ENCODE peak calls at places on chromosome 11, in eight cellular contexts. U is lower lobe of right lung, B is K562, W is esophagus squamous epithelium, M is transverse colon, P is tibial artery, H is IMR-90, S is heart right ventricle. V is an unnamed sample.

GRCh38 chr11:27563201-27563600 is 56.6 kb upstream of the LIN7C start:
- DNase-seq in U (no peak), B (no peak), W (no peak), M (no peak), P (no peak), H (peak; percentile 78), S (no peak), V (no peak)

GRCh38 chr11:121550247-121551132 is 97.7 kb upstream of the SORL1-AS1 start:
- DNase-seq in U (no peak), B (no peak), W (no peak), M (no peak), P (no peak), H (peak; percentile 1), S (no peak), V (no peak)

GRCh38 chr11:31641477-31642062 is 132.0 kb downstream of the ELP4 start:
- DNase-seq in U (no peak), B (peak; percentile 20), W (no peak), M (peak; percentile 8), P (no peak), H (peak; percentile 36), S (peak; percentile 4), V (no peak)

GRCh38 chr11:83521647-83522596 is 235.8 kb upstream of the CCDC90B start:
- DNase-seq in U (no peak), B (no peak), W (no peak), M (no peak), P (no peak), H (peak; percentile 31), S (no peak), V (no peak)

GRCh38 chr11:123603666-123604065 is 50.8 kb downstream of the SCN3B start:
- DNase-seq in U (no peak), B (no peak), W (no peak), M (no peak), P (no peak), H (no peak), S (no peak), V (no peak)

GRCh38 chr11:76371170-76371569 is 9.8 kb downstream of the THAP12 start:
- DNase-seq in U (no peak), B (no peak), W (no peak), M (no peak), P (no peak), H (peak; percentile 94), S (no peak), V (no peak)

GRCh38 chr11:107276057-107276456 is 181.6 kb downstream of the CWF19L2 start:
- DNase-seq in U (no peak), B (no peak), W (no peak), M (no peak), P (no peak), H (no peak), S (no peak), V (no peak)

GRCh38 chr11:59787816-59788215 is 22.8 kb downstream of the MRPL16 start:
- DNase-seq in U (no peak), B (no peak), W (no peak), M (no peak), P (no peak), H (peak; percentile 73), S (no peak), V (no peak)

GRCh38 chr11:33700425-33701271 is at the start of gene C11orf91:
- DNase-seq in U (peak; percentile 97), B (peak; percentile 98), W (peak; percentile 90), M (peak; percentile 98), P (peak; percentile 94), H (peak; percentile 94), S (peak; percentile 98), V (peak; percentile 99)

GRCh38 chr11:114586797-114587196 is 8.8 kb downstream of the NXPE4 start:
- DNase-seq in U (no peak), B (no peak), W (no peak), M (no peak), P (no peak), H (peak; percentile 10), S (no peak), V (no peak)

GRCh38 chr11:15769203-15769602 is 587.1 kb downstream of the SOX6 start:
- DNase-seq in U (no peak), B (no peak), W (no peak), M (peak; percentile 73), P (no peak), H (no peak), S (no peak), V (no peak)

GRCh38 chr11:118652681-118653181 is 26.7 kb downstream of the TREH start:
- DNase-seq in U (no peak), B (no peak), W (no peak), M (no peak), P (no peak), H (no peak), S (no peak), V (no peak)
- H3K36me3 ChIP-seq in U (peaks cover 93% of the 10 kb centered on the region), B (peaks cover 31% of the 10 kb centered on the region), W (no peaks in the 10 kb centered on the region), M (peaks cover 16% of the 10 kb centered on the region), P (peaks cover 94% of the 10 kb centered on the region), H (peaks cover 82% of the 10 kb centered on the region), S (peaks cover 99% of the 10 kb centered on the region), V (peaks cover 5% of the 10 kb centered on the region)

GRCh38 chr11:116991491-116991890 is 106.7 kb downstream of the SIK3 start:
- DNase-seq in U (no peak), B (no peak), W (no peak), M (no peak), P (no peak), H (no peak), S (no peak), V (no peak)
- H3K4me1 ChIP-seq in U (peaks cover 28% of the 10 kb centered on the region), B (peaks cover 10% of the 10 kb centered on the region), W (peaks cover 26% of the 10 kb centered on the region), M (peaks cover 22% of the 10 kb centered on the region), P (peaks cover 47% of the 10 kb centered on the region), H (peaks cover 4% of the 10 kb centered on the region), S (peaks cover 60% of the 10 kb centered on the region), V (peaks cover 3% of the 10 kb centered on the region)

DNA sequence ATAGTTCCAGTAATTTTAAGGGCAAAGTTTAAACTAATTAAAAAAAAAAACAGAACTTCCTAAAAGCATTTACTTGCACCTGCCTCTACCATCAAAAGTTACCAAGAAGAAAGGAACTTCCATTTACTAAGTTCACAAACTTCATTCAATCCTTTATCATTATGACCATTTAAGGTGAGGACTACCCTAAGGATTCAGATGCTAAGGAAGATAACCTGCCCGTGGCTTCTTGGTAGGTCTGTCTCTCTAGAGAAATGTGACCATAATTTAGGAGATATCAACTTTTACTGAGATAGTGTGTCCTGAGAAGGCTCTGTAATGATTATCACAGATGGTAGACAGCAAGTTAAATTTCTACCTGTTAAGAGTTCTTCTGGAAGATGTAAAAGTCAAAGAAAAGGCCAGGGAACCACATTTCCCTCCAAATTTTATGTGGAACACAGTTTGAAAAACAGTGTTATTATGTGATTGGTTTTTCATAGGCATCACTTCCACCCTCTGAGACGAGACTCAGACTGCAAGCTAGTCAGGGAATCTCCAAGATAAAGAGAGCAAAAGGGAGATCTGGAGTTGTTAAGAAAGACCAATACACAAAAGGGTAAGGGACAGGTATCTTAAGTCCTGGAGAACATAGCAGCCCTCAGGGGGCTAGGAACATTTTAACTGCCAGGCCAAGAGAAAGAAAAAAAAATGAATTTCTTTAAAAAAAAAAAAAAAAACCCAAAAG is 44.9 kb downstream of the CELF1 start:
- DNase-seq in U (no peak), B (peak; percentile 36), W (no peak), M (no peak), P (no peak), H (no peak), S (no peak), V (no peak)
- H3K27ac ChIP-seq in U (peak overlapping the region; percentile 1), B (no peak overlapping the region), W (no peak overlapping the region), M (no peak overlapping the region), P (peak overlapping the region; percentile 44), H (no peak overlapping the region), S (peak overlapping the region; percentile 44), V (no peak overlapping the region)

GRCh38 chr11:134506046-134506445 is 94.0 kb upstream of the B3GAT1 start:
- DNase-seq in U (no peak), B (no peak), W (no peak), M (no peak), P (no peak), H (no peak), S (no peak), V (no peak)
- H3K36me3 ChIP-seq in U (no peaks in the 10 kb centered on the region), B (no peaks in the 10 kb centered on the region), W (no peaks in the 10 kb centered on the region), M (no peaks in the 10 kb centered on the region), P (no peaks in the 10 kb centered on the region), H (no peaks in the 10 kb centered on the region), S (no peaks in the 10 kb centered on the region), V (no peaks in the 10 kb centered on the region)

DNA sequence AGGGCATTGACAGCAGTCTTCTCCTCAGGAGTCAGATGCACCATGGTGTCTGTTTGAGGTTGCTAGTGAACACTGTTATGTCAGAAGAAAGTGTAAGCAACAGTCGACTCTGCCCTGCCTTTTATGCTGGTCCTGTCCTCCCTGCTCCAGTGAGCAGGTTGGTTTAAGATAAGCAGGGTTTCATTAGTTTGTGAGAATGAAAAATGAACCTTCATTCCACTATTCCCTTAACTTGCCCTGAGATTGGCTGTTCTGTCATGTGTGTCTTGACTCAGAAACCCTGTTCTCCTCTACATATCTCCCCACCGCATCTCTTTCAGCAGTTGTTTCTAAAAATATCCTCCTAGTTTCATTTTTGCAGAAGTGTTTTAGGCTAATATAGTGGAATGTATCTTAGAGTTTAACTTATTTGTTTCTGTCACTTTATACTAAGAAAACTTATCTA is at the start of gene HBD:
- DNase-seq in U (no peak), B (no peak), W (no peak), M (no peak), P (no peak), H (peak; percentile 61), S (no peak), V (no peak)
- H3K4me1 ChIP-seq in U (no peaks in the 10 kb centered on the region), B (peaks cover 40% of the 10 kb centered on the region), W (no peaks in the 10 kb centered on the region), M (no peaks in the 10 kb centered on the region), P (no peaks in the 10 kb centered on the region), H (peaks cover 3% of the 10 kb centered on the region), S (no peaks in the 10 kb centered on the region), V (no peaks in the 10 kb centered on the region)

GRCh38 chr11:35003658-35004057 is 87.2 kb downstream of the PDHX start:
- DNase-seq in U (no peak), B (no peak), W (no peak), M (no peak), P (no peak), H (peak; percentile 24), S (no peak), V (no peak)

GRCh38 chr11:34994859-34995258 is 78.4 kb downstream of the PDHX start:
- DNase-seq in U (no peak), B (no peak), W (no peak), M (no peak), P (no peak), H (no peak), S (no peak), V (no peak)

GRCh38 chr11:34996958-34997357 is 80.5 kb downstream of the PDHX start:
- DNase-seq in U (no peak), B (no peak), W (no peak), M (no peak), P (no peak), H (no peak), S (no peak), V (no peak)

GRCh38 chr11:34997872-34998548 is 81.6 kb downstream of the PDHX start:
- DNase-seq in U (no peak), B (no peak), W (no peak), M (no peak), P (no peak), H (peak; percentile 58), S (no peak), V (no peak)

DNA sequence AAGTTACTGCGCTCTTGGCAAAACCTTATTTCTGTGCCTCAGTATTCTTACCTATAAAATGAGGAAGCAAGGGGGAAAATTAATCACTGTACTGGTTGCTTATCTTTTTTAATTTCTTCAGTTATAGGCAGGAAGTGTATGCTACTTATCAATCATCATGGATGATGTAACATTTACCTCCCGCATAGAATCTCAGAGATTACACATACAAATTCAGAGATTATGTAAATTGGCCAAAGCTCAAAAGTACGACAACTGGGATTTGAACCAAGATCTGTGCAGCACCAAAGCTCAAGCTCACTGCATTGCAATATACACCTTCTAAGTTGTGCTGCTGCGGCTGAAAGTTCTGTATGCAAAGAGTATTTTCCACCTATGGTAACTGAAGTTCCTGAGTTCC is 83.0 kb downstream of the PDHX start:
- DNase-seq in U (no peak), B (no peak), W (no peak), M (no peak), P (no peak), H (no peak), S (no peak), V (no peak)
- H3K27ac ChIP-seq in U (no peak overlapping the region), B (no peak overlapping the region), W (no peak overlapping the region), M (no peak overlapping the region), P (no peak overlapping the region), H (no peak overlapping the region), S (no peak overlapping the region), V (no peak overlapping the region)